ENCODE peak calls at places on chromosomes 3 and 15, in nine cellular contexts. C, Z, V, X, T, M, O, H and E are unnamed samples.

GRCh38 chr3:141306922-141307321 is 61.4 kb upstream of the ZBTB38 start:
- DNase-seq in V (no peak), C (no peak), X (peak; percentile 21), O (no peak), Z (no peak), M (no peak), H (peak; percentile 15), T (no peak), E (no peak)

GRCh38 chr15:40894689-40895308 is 549 bp downstream of the VPS18 start:
- DNase-seq in X (peak; percentile 94), C (peak; percentile 43), O (peak; percentile 5), V (peak; percentile 70), Z (no peak), H (peak; percentile 83), M (peak; percentile 69), T (peak; percentile 55), E (peak; percentile 92)

GRCh38 chr3:177443469-177443868 is 246.2 kb upstream of the TBL1XR1 start:
- DNase-seq in C (no peak), M (peak; percentile 73), V (no peak), T (no peak), Z (no peak), H (no peak), O (no peak), X (peak; percentile 66), E (no peak)

GRCh38 chr15:81785181-81785580 is 260.6 kb downstream of the MEX3B start:
- DNase-seq in X (no peak), M (no peak), C (no peak), V (no peak), T (no peak), H (no peak), O (no peak), Z (no peak), E (no peak)

GRCh38 chr3:24595801-24596200 is 101.2 kb upstream of the THRB start:
- DNase-seq in H (no peak), O (no peak), C (no peak), T (no peak), X (peak; percentile 86), V (no peak), Z (no peak), M (peak; percentile 36), E (no peak)

GRCh38 chr3:40690696-40691597 is 166.2 kb downstream of the ZNF621 start:
- DNase-seq in C (no peak), Z (no peak), T (peak; percentile 32), V (no peak), H (no peak), X (no peak), O (no peak), M (no peak), E (no peak)

GRCh38 chr3:141240290-141241247 is 8.9 kb downstream of the PXYLP1 start:
- DNase-seq in V (no peak), T (peak; percentile 62), X (peak; percentile 80), M (peak; percentile 52), H (peak; percentile 80), Z (no peak), O (no peak), C (peak; percentile 26), E (peak; percentile 48)

GRCh38 chr3:37986479-37987314 is 3.9 kb upstream of the VILL start:
- DNase-seq in Z (no peak), M (no peak), H (no peak), X (no peak), O (no peak), C (peak; percentile 68), T (peak; percentile 43), V (no peak), E (peak; percentile 86)

GRCh38 chr3:31532587-31533168 is at the start of gene STT3B:
- DNase-seq in X (peak; percentile 88), C (peak; percentile 90), T (peak; percentile 42), V (peak; percentile 83), H (no peak), Z (peak; percentile 57), O (no peak), M (peak; percentile 63), E (no peak)

GRCh38 chr3:71011565-71012287 is 571.8 kb downstream of the FOXP1 start:
- DNase-seq in X (no peak), V (no peak), Z (no peak), T (no peak), M (peak; percentile 67), O (no peak), C (no peak), H (peak; percentile 33), E (no peak)

GRCh38 chr3:171526869-171527268 is 66.7 kb upstream of the TNIK start:
- DNase-seq in Z (no peak), C (no peak), H (no peak), O (no peak), T (no peak), X (peak; percentile 49), M (peak; percentile 77), V (no peak), E (no peak)

GRCh38 chr3:25664066-25664809 is 469 bp downstream of the TOP2B start:
- DNase-seq in T (no peak), H (no peak), Z (peak; percentile 38), O (no peak), C (peak; percentile 62), X (peak; percentile 81), V (peak; percentile 70), M (peak; percentile 47), E (peak; percentile 87)

GRCh38 chr3:145817870-145818483 is 343.0 kb downstream of the PLOD2 start:
- DNase-seq in C (peak; percentile 60), H (no peak), M (no peak), Z (no peak), V (no peak), T (no peak), O (no peak), X (no peak), E (no peak)

GRCh38 chr3:132210476-132211346 is 106.5 kb upstream of the ACP3 start:
- DNase-seq in C (peak; percentile 65), T (peak; percentile 3), V (no peak), Z (no peak), M (no peak), H (peak; percentile 19), O (peak; percentile 5), X (peak; percentile 38), E (peak; percentile 91)

GRCh38 chr3:26625187-26625586 is 2.6 kb downstream of the LRRC3B start:
- DNase-seq in O (no peak), V (no peak), T (no peak), X (no peak), H (no peak), M (no peak), Z (no peak), C (no peak), E (peak; percentile 66)

GRCh38 chr3:197002701-197003454 is 26.7 kb downstream of the MELTF start:
- DNase-seq in T (peak; percentile 95), H (peak; percentile 53), V (peak; percentile 59), Z (peak; percentile 57), X (peak; percentile 88), O (peak; percentile 75), M (peak; percentile 34), C (peak; percentile 95), E (peak; percentile 87)

GRCh38 chr15:92205255-92205739 is 188.4 kb upstream of the ST8SIA2 start:
- DNase-seq in Z (no peak), T (no peak), X (peak; percentile 12), O (no peak), C (no peak), V (peak; percentile 4), M (no peak), H (no peak), E (peak; percentile 76)

GRCh38 chr3:52396907-52397591 is 47.9 kb downstream of the SEMA3G start:
- DNase-seq in M (no peak), T (no peak), V (no peak), X (no peak), Z (no peak), O (no peak), H (no peak), C (no peak), E (no peak)

GRCh38 chr3:169328471-169328870 is 335.0 kb downstream of the MECOM start:
- DNase-seq in Z (no peak), X (no peak), H (no peak), M (no peak), C (no peak), T (no peak), V (no peak), O (no peak), E (no peak)

GRCh38 chr15:69755571-69756310 is 303.1 kb downstream of the RPLP1 start:
- DNase-seq in X (no peak), M (peak; percentile 42), V (no peak), T (no peak), O (no peak), C (no peak), Z (peak; percentile 35), H (peak; percentile 70), E (no peak)

GRCh38 chr3:101849714-101850326 is 506 bp downstream of the NFKBIZ start:
- DNase-seq in X (peak; percentile 66), C (peak; percentile 62), V (peak; percentile 50), T (peak; percentile 51), O (peak; percentile 26), Z (no peak), M (no peak), H (no peak), E (peak; percentile 82)

GRCh38 chr3:114626751-114627150 is 332.9 kb downstream of the TIGIT start:
- DNase-seq in V (no peak), H (no peak), O (no peak), C (peak; percentile 69), Z (no peak), M (peak; percentile 83), X (peak; percentile 33), T (no peak), E (no peak)

GRCh38 chr3:8767667-8768363 is 1.6 kb downstream of the OXTR start:
- DNase-seq in V (no peak), T (peak; percentile 41), X (peak; percentile 56), H (no peak), Z (no peak), C (no peak), M (peak; percentile 32), O (no peak), E (peak; percentile 82)

GRCh38 chr3:181568248-181568647 is 143.5 kb upstream of the SOX2 start:
- DNase-seq in T (no peak), Z (no peak), M (peak; percentile 56), O (no peak), X (no peak), V (no peak), C (no peak), H (no peak), E (no peak)

GRCh38 chr15:37105795-37106333 is 5.5 kb upstream of the MEIS2 start:
- DNase-seq in M (no peak), X (no peak), H (no peak), O (no peak), T (no peak), V (no peak), Z (no peak), C (no peak), E (no peak)

GRCh38 chr15:72197460-72198409 is at the start of gene GRAMD2A:
- DNase-seq in X (peak; percentile 67), V (no peak), Z (no peak), H (no peak), M (peak; percentile 21), C (peak; percentile 24), T (no peak), O (no peak), E (peak; percentile 91)

GRCh38 chr15:66369773-66370651 is 13.5 kb upstream of the TIPIN start:
- DNase-seq in C (no peak), M (no peak), Z (no peak), H (peak; percentile 94), T (peak; percentile 3), X (peak; percentile 2), O (no peak), V (no peak), E (no peak)

GRCh38 chr3:159604151-159604581 is 384.5 kb upstream of the IL12A start:
- DNase-seq in V (no peak), X (peak; percentile 71), O (no peak), T (no peak), Z (no peak), H (no peak), C (no peak), M (peak; percentile 71), E (no peak)

GRCh38 chr3:177932750-177933660 is 603.2 kb upstream of the KCNMB2 start:
- DNase-seq in C (no peak), V (no peak), H (peak; percentile 81), X (peak; percentile 54), T (no peak), Z (no peak), O (no peak), M (peak; percentile 86), E (no peak)

GRCh38 chr3:187975571-187976360 is 178.2 kb upstream of the LPP start:
- DNase-seq in C (peak; percentile 51), V (no peak), Z (no peak), X (peak; percentile 54), M (no peak), T (no peak), H (no peak), O (no peak), E (peak; percentile 61)

GRCh38 chr3:73602171-73602570 is 22.6 kb downstream of the PDZRN3 start:
- DNase-seq in Z (no peak), M (peak; percentile 92), X (peak; percentile 96), V (no peak), H (no peak), C (no peak), O (no peak), T (no peak), E (no peak)